ENCODE peak calls at places on chromosomes 16 and 17, in six cellular contexts. One of them, this sample, is unnamed. For H3K36me3, the result is how much of the 10 kb centered on the place peaks cover.

GRCh38 chr16:61530697-61531096 is 505.5 kb downstream of the CDH8 start:
- DNase-seq in mesendoderm: no peak
- DNase-seq in thoracic aorta: no peak
- DNase-seq in neuronal stem cell: no peak
- DNase-seq in lung: no peak
- DNase-seq in BJ: no peak
- DNase-seq in this sample: no peak

GRCh38 chr16:86285421-86285820 is 224.9 kb upstream of the FOXF1 start:
- DNase-seq in lung: no peak
- DNase-seq in thoracic aorta: no peak
- DNase-seq in BJ: no peak
- DNase-seq in neuronal stem cell: no peak
- DNase-seq in mesendoderm: no peak
- DNase-seq in this sample: no peak

GRCh38 chr17:9332164-9332527 is 243.5 kb downstream of the STX8 start:
- DNase-seq in BJ: no peak
- DNase-seq in thoracic aorta: no peak
- DNase-seq in lung: no peak
- DNase-seq in mesendoderm: no peak
- DNase-seq in neuronal stem cell: no peak
- DNase-seq in this sample: no peak

GRCh38 chr17:58755577-58756245 is at the start of gene PPM1E:
- DNase-seq in lung: no peak
- DNase-seq in neuronal stem cell: peak
- DNase-seq in mesendoderm: peak
- DNase-seq in thoracic aorta: no peak
- DNase-seq in BJ: no peak
- DNase-seq in this sample: peak

GRCh38 chr16:2040450-2041105 is 7.1 kb downstream of the NTHL1 start:
- DNase-seq in BJ: no peak
- DNase-seq in thoracic aorta: no peak
- DNase-seq in neuronal stem cell: no peak
- DNase-seq in mesendoderm: no peak
- DNase-seq in lung: no peak
- DNase-seq in this sample: no peak

GRCh38 chr16:88831838-88832237 is 20.1 kb upstream of the APRT start:
- DNase-seq in BJ: no peak
- DNase-seq in lung: no peak
- DNase-seq in neuronal stem cell: no peak
- DNase-seq in thoracic aorta: no peak
- DNase-seq in mesendoderm: no peak
- DNase-seq in this sample: no peak

GRCh38 chr17:61495161-61495857 is 43.1 kb downstream of the TBX4 start:
- DNase-seq in thoracic aorta: no peak
- DNase-seq in BJ: no peak
- DNase-seq in neuronal stem cell: no peak
- DNase-seq in lung: no peak
- DNase-seq in mesendoderm: peak
- DNase-seq in this sample: no peak

GRCh38 chr16:84605339-84605848 is 12.5 kb downstream of the COTL1 start:
- DNase-seq in BJ: no peak
- DNase-seq in thoracic aorta: no peak
- DNase-seq in mesendoderm: no peak
- DNase-seq in neuronal stem cell: no peak
- DNase-seq in lung: no peak
- DNase-seq in this sample: no peak

GRCh38 chr16:79261461-79261860 is 339.1 kb downstream of the MAF start:
- DNase-seq in lung: no peak
- DNase-seq in thoracic aorta: no peak
- DNase-seq in neuronal stem cell: peak
- DNase-seq in BJ: no peak
- DNase-seq in mesendoderm: peak
- DNase-seq in this sample: peak

GRCh38 chr17:21166599-21167265 is 40.0 kb downstream of the DHRS7B start:
- DNase-seq in lung: no peak
- DNase-seq in BJ: no peak
- DNase-seq in thoracic aorta: no peak
- DNase-seq in neuronal stem cell: no peak
- DNase-seq in mesendoderm: no peak
- DNase-seq in this sample: no peak

GRCh38 chr17:72592242-72592966 is 471.6 kb downstream of the SOX9 start:
- DNase-seq in mesendoderm: peak
- DNase-seq in BJ: no peak
- DNase-seq in lung: peak
- DNase-seq in neuronal stem cell: peak
- DNase-seq in thoracic aorta: no peak
- DNase-seq in this sample: peak

GRCh38 chr17:3535253-3535995 is 22.2 kb downstream of the TRPV3 start:
- DNase-seq in thoracic aorta: no peak
- DNase-seq in neuronal stem cell: peak
- DNase-seq in lung: peak
- DNase-seq in BJ: no peak
- DNase-seq in mesendoderm: peak
- DNase-seq in this sample: peak

GRCh38 chr17:41547378-41547841 is 19.3 kb upstream of the KRT19 start:
- DNase-seq in lung: no peak
- DNase-seq in BJ: no peak
- DNase-seq in mesendoderm: no peak
- DNase-seq in thoracic aorta: no peak
- DNase-seq in neuronal stem cell: no peak
- DNase-seq in this sample: no peak

DNA sequence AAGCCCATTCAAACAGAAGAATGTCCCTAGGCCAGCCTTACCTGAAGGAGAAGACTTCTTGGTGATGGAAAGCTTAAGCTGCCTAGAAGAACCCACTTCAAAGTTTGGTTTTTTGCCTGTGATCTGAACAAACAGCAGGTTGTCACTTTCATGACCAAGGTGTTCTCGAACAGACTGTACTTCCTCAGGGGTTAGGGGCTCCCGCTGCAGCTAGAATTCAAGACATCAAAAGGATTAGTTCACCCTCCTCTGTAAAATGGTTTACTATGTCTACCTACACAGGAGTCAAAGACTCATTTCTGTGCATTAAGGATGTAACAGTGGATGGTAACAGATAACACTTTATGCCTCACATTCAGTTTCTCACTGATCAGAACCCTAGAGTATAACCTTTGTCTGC is 13.2 kb downstream of the CIAPIN1 start:
- DNase-seq in BJ: no peak
- DNase-seq in lung: no peak
- DNase-seq in thoracic aorta: no peak
- DNase-seq in neuronal stem cell: no peak
- DNase-seq in mesendoderm: no peak
- DNase-seq in this sample: no peak
- H3K36me3 ChIP-seq in BJ: under half
- H3K36me3 ChIP-seq in lung: half or more
- H3K36me3 ChIP-seq in thoracic aorta: half or more
- H3K36me3 ChIP-seq in neuronal stem cell: half or more
- H3K36me3 ChIP-seq in mesendoderm: under half
- H3K36me3 ChIP-seq in this sample: half or more

DNA sequence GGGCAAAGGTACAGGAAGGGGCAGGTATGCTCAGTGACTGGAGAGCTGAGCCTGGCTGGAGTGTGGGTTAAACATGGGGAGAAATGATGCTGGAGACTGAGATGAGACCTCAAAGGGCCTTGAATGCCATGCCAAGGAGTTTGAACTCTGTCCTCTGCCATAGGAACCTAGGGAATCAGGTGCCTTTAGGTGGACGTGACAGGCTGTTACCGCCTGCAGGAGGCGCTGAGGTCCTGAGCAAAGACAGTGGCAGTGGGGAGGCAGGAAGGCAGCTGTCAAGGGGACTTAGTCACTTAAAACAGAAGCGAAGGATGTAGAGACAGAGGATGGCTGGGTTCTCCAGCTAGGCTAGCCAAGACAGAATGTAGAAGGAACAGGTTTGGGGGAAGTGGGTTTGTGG is 9.1 kb downstream of the PSMB3 start:
- DNase-seq in lung: no peak
- DNase-seq in neuronal stem cell: no peak
- DNase-seq in BJ: no peak
- DNase-seq in mesendoderm: peak
- DNase-seq in thoracic aorta: no peak
- DNase-seq in this sample: no peak
- H3K36me3 ChIP-seq in lung: under half
- H3K36me3 ChIP-seq in neuronal stem cell: half or more
- H3K36me3 ChIP-seq in BJ: under half
- H3K36me3 ChIP-seq in mesendoderm: under half
- H3K36me3 ChIP-seq in thoracic aorta: half or more
- H3K36me3 ChIP-seq in this sample: half or more

GRCh38 chr16:62639890-62640289 is 603.7 kb upstream of the CDH8 start:
- DNase-seq in mesendoderm: no peak
- DNase-seq in neuronal stem cell: no peak
- DNase-seq in BJ: no peak
- DNase-seq in lung: no peak
- DNase-seq in thoracic aorta: no peak
- DNase-seq in this sample: no peak
- H3K36me3 ChIP-seq in mesendoderm: under half
- H3K36me3 ChIP-seq in neuronal stem cell: under half
- H3K36me3 ChIP-seq in BJ: under half
- H3K36me3 ChIP-seq in lung: under half
- H3K36me3 ChIP-seq in thoracic aorta: under half
- H3K36me3 ChIP-seq in this sample: under half

GRCh38 chr17:51188321-51188853 is 22.2 kb downstream of the NME2 start:
- DNase-seq in thoracic aorta: no peak
- DNase-seq in lung: no peak
- DNase-seq in neuronal stem cell: no peak
- DNase-seq in BJ: no peak
- DNase-seq in mesendoderm: no peak
- DNase-seq in this sample: no peak
- H3K36me3 ChIP-seq in thoracic aorta: under half
- H3K36me3 ChIP-seq in lung: under half
- H3K36me3 ChIP-seq in neuronal stem cell: half or more
- H3K36me3 ChIP-seq in BJ: under half
- H3K36me3 ChIP-seq in mesendoderm: under half
- H3K36me3 ChIP-seq in this sample: half or more

DNA sequence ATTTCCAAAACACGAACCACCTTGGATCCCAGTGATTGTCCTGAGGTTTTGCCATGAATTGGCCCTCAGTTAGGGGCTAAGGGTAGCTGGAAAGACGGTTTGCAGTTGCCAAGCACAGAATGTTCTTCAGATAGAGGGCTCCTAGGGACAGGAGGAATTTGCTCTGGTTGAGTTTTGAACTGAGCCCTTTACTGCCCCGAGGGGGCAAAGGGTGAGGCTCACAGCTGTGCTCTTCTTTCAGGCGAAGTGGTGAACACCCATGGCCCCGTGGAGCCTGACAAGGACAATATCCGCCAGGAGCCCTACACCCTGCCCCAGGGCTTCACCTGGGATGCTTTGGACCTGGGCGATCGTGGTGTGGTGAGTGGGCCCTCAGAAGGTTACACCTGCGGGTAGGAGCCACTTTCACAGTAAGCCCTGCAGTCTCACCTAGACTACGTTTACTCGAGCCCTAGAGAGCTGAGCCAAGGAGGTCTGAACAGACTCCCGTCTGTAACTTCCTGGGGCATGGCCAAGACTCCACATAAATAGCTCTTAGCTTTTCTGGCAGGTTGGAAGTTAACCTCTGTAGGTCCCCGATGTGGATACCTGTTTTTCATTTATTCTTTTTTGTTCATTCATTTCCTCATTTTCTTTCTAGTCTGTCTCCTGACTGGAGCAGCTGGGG is 32.5 kb downstream of the NMT1 start:
- DNase-seq in lung: no peak
- DNase-seq in BJ: no peak
- DNase-seq in thoracic aorta: no peak
- DNase-seq in mesendoderm: no peak
- DNase-seq in neuronal stem cell: no peak
- DNase-seq in this sample: peak
- H3K36me3 ChIP-seq in lung: under half
- H3K36me3 ChIP-seq in BJ: under half
- H3K36me3 ChIP-seq in thoracic aorta: half or more
- H3K36me3 ChIP-seq in mesendoderm: under half
- H3K36me3 ChIP-seq in neuronal stem cell: half or more
- H3K36me3 ChIP-seq in this sample: half or more

DNA sequence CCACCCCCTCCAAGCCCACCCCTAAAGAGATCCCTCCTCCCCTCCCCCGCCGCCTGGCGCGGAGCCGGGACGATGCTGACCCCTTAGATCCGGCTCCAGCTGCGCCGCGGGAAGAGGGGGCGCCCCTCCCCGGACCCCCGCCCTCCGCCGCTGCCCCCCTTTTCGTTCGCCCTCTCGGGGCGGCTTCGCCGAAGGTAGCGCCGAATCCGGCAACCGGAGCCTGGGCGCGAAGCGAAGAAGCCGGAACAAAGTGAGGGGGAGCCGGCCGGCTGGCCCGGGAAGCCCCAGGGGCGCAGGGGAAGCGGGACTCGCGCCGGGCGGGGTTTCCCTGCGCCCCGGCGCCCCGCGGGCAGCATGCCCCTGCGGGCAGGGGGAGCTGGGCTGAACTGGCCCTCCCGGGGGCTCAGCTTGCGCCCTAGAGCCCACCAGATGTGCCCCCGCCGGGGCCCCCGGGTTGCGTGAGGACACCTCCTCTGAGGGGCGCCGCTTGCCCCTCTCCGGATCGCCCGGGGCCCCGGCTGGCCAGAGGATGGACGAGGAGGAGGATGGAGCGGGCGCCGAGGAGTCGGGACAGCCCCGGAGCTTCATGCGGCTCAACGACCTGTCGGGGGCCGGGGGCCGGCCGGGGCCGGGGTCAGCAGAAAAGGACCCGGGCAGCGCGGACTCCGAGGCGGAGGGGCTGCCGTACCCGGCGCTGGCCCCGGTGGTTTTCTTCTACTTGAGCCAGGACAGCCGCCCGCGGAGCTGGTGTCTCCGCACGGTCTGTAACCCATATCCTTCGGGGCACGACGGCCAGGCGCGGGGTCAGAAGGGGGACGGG is 626 bp downstream of the CACNA1G start:
- DNase-seq in BJ: no peak
- DNase-seq in neuronal stem cell: no peak
- DNase-seq in thoracic aorta: no peak
- DNase-seq in lung: no peak
- DNase-seq in mesendoderm: no peak
- DNase-seq in this sample: no peak
- H3K36me3 ChIP-seq in BJ: under half
- H3K36me3 ChIP-seq in neuronal stem cell: under half
- H3K36me3 ChIP-seq in thoracic aorta: under half
- H3K36me3 ChIP-seq in lung: under half
- H3K36me3 ChIP-seq in mesendoderm: under half
- H3K36me3 ChIP-seq in this sample: under half

GRCh38 chr17:80825471-80826345 is 165.9 kb upstream of the CHMP6 start:
- DNase-seq in lung: no peak
- DNase-seq in mesendoderm: no peak
- DNase-seq in BJ: no peak
- DNase-seq in thoracic aorta: no peak
- DNase-seq in neuronal stem cell: no peak
- DNase-seq in this sample: no peak
- H3K36me3 ChIP-seq in lung: under half
- H3K36me3 ChIP-seq in mesendoderm: under half
- H3K36me3 ChIP-seq in BJ: under half
- H3K36me3 ChIP-seq in thoracic aorta: under half
- H3K36me3 ChIP-seq in neuronal stem cell: under half
- H3K36me3 ChIP-seq in this sample: under half

This sample was measured in left ventricle myocardium inferior.